ENCODE peak calls at places on chromosomes 5 and 9, in eight cellular contexts. A, Q, L, B, G, C, H and S are unnamed samples.

GRCh38 chr5:168157141-168157540 is 134.3 kb upstream of the WWC1 start:
- DNase-seq in A (no peak), Q (no peak), L (no peak), B (no peak), G (no peak), C (no peak), H (no peak), S (no peak)

GRCh38 chr5:169910393-169910792 is 69.9 kb downstream of the INSYN2B start:
- DNase-seq in A (no peak), Q (no peak), L (no peak), B (no peak), G (no peak), C (no peak), H (no peak), S (no peak)

GRCh38 chr9:129253820-129254381 is 75.8 kb upstream of the IER5L start:
- DNase-seq in A (no peak), Q (peak), L (peak), B (no peak), G (no peak), C (peak), H (peak), S (no peak)

GRCh38 chr9:5446451-5447236 is 3.7 kb upstream of the CD274 start:
- DNase-seq in A (no peak), Q (no peak), L (no peak), B (no peak), G (no peak), C (no peak), H (no peak), S (no peak)

GRCh38 chr5:180970875-180971274 is 17.8 kb upstream of the BTNL3 start:
- DNase-seq in A (no peak), Q (no peak), L (no peak), B (no peak), G (no peak), C (no peak), H (no peak), S (no peak)

GRCh38 chr9:75826292-75826691 is 64.2 kb upstream of the PCSK5 start:
- DNase-seq in A (no peak), Q (no peak), L (no peak), B (no peak), G (no peak), C (no peak), H (no peak), S (no peak)

GRCh38 chr5:103434057-103434456 is 128.5 kb downstream of the NUDT12 start:
- DNase-seq in A (no peak), Q (no peak), L (no peak), B (no peak), G (no peak), C (no peak), H (no peak), S (no peak)

GRCh38 chr9:76615149-76615548 is 149.1 kb upstream of the PCA3 start:
- DNase-seq in A (no peak), Q (no peak), L (no peak), B (no peak), G (peak), C (no peak), H (no peak), S (no peak)

GRCh38 chr5:147519380-147519779 is 9.5 kb upstream of the DPYSL3 start:
- DNase-seq in A (no peak), Q (no peak), L (no peak), B (no peak), G (no peak), C (no peak), H (no peak), S (no peak)

GRCh38 chr9:91195372-91196012 is 166.2 kb downstream of the AUH start:
- DNase-seq in A (peak), Q (no peak), L (no peak), B (no peak), G (no peak), C (no peak), H (no peak), S (no peak)

GRCh38 chr9:91193658-91194391 is 167.9 kb downstream of the AUH start:
- DNase-seq in A (peak), Q (peak), L (peak), B (peak), G (peak), C (peak), H (peak), S (peak)

GRCh38 chr9:91191443-91192378 is 170.0 kb downstream of the AUH start:
- DNase-seq in A (peak), Q (no peak), L (no peak), B (no peak), G (no peak), C (no peak), H (peak), S (no peak)

GRCh38 chr9:91192379-91192775 is 169.3 kb downstream of the AUH start:
- DNase-seq in A (no peak), Q (no peak), L (no peak), B (no peak), G (no peak), C (no peak), H (no peak), S (no peak)

GRCh38 chr9:91192785-91193657 is 168.7 kb downstream of the AUH start:
- DNase-seq in A (peak), Q (peak), L (peak), B (no peak), G (peak), C (peak), H (peak), S (peak)
- TF ChIP-seq CTCF in A (no peak), Q (peak), L (peak), B (no peak), G (no peak), C (peak), H (peak), S (peak)

DNA sequence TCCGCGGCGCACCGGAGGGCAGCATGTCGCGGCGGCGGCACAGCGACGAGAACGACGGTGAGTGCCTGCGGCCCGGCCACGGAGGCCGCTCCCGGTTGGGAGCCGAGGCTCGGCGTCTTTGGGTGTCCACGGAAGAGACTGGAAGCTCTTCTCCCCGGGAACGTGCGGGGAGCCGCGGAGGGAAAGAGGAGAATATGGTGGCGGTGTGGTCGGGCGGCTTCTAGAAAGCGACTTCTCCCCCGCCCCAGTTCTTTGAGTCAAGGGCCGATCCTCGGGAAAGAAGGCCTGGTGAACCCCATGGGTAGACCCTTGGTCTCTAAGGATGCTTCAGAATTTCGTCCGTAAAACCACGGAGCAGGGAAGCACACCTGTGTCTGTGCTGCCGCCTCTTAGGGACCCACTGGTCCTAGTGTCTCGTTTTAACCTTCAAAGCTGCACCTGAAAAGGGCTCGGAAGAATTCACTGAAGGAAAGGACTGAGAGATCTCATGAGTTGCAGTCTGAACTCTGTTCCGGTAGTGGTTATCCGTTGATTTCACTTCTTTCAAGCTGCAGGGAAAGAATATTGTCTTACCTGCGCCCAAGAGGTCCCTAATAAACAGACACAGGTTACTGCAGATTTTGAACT is 351 bp downstream of the NCBP1 start:
- DNase-seq in A (no peak), Q (no peak), L (no peak), B (no peak), G (no peak), C (no peak), H (no peak), S (no peak)
- TF ChIP-seq CTCF in A (no peak), Q (no peak), L (no peak), B (no peak), G (no peak), C (no peak), H (no peak), S (no peak)

GRCh38 chr9:22228542-22228941 is 218.1 kb upstream of the DMRTA1 start:
- DNase-seq in A (no peak), Q (no peak), L (no peak), B (no peak), G (no peak), C (no peak), H (no peak), S (no peak)
- TF ChIP-seq CTCF in A (peak), Q (peak), L (peak), B (no peak), G (peak), C (peak), H (no peak), S (peak)

DNA sequence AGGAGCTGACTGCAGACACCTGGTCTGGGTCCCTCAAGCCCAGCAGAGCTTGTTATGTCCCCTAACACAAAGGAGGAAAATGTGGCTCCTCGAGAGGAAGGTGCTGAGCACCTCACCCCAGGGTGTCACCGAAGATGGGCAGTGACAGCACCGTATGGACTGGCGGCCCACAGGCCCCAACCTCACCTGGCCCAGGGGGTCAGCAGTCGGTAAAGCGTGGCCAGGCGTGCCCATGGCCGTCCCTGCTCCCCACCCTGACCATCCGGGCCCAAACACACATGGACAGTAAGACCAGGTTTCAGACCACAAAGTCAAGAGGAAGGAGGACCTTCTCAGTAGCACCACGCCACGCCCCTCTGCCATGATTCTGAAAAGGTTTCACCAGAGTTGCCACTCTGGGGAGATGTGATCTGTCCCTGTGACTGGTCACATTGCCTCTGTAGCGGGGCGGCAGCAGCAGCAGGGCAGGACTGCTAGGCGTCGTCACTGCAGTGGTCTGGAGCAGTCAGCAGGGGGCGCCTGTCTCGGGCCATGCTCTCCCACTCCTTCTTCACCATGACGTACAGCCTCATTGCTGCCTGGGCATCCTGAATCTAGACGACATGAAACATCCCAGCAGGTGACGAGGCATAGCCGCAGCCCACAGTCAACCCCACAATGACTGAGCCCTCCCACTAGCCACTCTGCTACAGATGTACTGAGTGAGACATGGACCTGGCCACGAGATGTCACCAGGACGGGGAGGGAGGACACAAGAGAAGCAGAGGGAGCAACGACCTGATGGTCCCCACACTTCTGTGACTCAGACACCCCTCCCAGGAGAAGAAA is 11.1 kb downstream of the REXO4 start:
- DNase-seq in A (peak), Q (peak), L (peak), B (peak), G (peak), C (peak), H (peak), S (peak)
- TF ChIP-seq CTCF in A (peak), Q (peak), L (peak), B (peak), G (peak), C (peak), H (peak), S (peak)

GRCh38 chr9:135413086-135413375 is 66.6 kb upstream of the PPP1R26 start:
- DNase-seq in A (no peak), Q (no peak), L (no peak), B (no peak), G (peak), C (no peak), H (no peak), S (no peak)

GRCh38 chr9:135410421-135410820 is 69.2 kb upstream of the PPP1R26 start:
- DNase-seq in A (no peak), Q (no peak), L (no peak), B (no peak), G (no peak), C (no peak), H (no peak), S (no peak)

GRCh38 chr9:135409286-135410200 is 70.0 kb upstream of the PPP1R26 start:
- DNase-seq in A (no peak), Q (no peak), L (no peak), B (no peak), G (peak), C (no peak), H (no peak), S (no peak)

GRCh38 chr9:135408676-135409254 is 70.8 kb upstream of the PPP1R26 start:
- DNase-seq in A (no peak), Q (no peak), L (no peak), B (no peak), G (no peak), C (no peak), H (no peak), S (no peak)

GRCh38 chr9:135410831-135411473 is 68.6 kb upstream of the PPP1R26 start:
- DNase-seq in A (no peak), Q (no peak), L (no peak), B (no peak), G (peak), C (no peak), H (no peak), S (no peak)
- TF ChIP-seq CTCF in A (no peak), Q (no peak), L (no peak), B (no peak), G (no peak), C (no peak), H (no peak), S (no peak)

GRCh38 chr5:56566374-56567249 is 248.7 kb upstream of the MAP3K1 start:
- DNase-seq in A (no peak), Q (no peak), L (no peak), B (no peak), G (no peak), C (no peak), H (no peak), S (no peak)
- TF ChIP-seq CTCF in A (no peak), Q (no peak), L (no peak), B (no peak), G (no peak), C (no peak), H (no peak), S (no peak)

GRCh38 chr9:121197135-121197534 is 4.5 kb downstream of the RAB14 start:
- DNase-seq in A (no peak), Q (no peak), L (no peak), B (no peak), G (no peak), C (no peak), H (no peak), S (no peak)
- TF ChIP-seq CTCF in A (no peak), Q (no peak), L (no peak), B (no peak), G (no peak), C (no peak), H (no peak), S (peak)

GRCh38 chr5:139524446-139524845 is 36.7 kb upstream of the UBE2D2 start:
- DNase-seq in A (no peak), Q (no peak), L (no peak), B (no peak), G (no peak), C (no peak), H (no peak), S (no peak)
- TF ChIP-seq CTCF in A (no peak), Q (no peak), L (no peak), B (no peak), G (no peak), C (no peak), H (no peak), S (no peak)